ENCODE peak calls at places on chromosomes 4 and X, in four cellular contexts. H, L, G and U are unnamed samples.

GRCh38 chr4:152485726-152486276 is 50.1 kb downstream of the FBXW7 start:
- DNase-seq in L (no peak), G (no peak), H (peak), U (no peak)

GRCh38 chr4:177699365-177700213 is 257.4 kb upstream of the AGA start:
- DNase-seq in G (no peak), L (no peak), H (no peak), U (no peak)

GRCh38 chrX:15358533-15358932 is 23.2 kb upstream of the PIGA start:
- DNase-seq in L (no peak), G (no peak), H (no peak), U (no peak)

GRCh38 chr4:42750091-42750490 is 93.2 kb upstream of the ATP8A1 start:
- DNase-seq in G (no peak), H (peak), L (no peak), U (no peak)

GRCh38 chr4:3365871-3366842 is 73.3 kb downstream of the RGS12 start:
- DNase-seq in L (no peak), G (no peak), H (no peak), U (no peak)

GRCh38 chr4:15295421-15296162 is 132.2 kb upstream of the C1QTNF7 start:
- DNase-seq in H (no peak), G (no peak), L (no peak), U (no peak)

GRCh38 chr4:112075129-112075753 is 70.0 kb upstream of the FAM241A start:
- DNase-seq in G (peak), L (no peak), H (no peak), U (no peak)

GRCh38 chrX:145484740-145485139 is 237.4 kb downstream of the SPANXN1 start:
- DNase-seq in L (no peak), G (no peak), H (no peak), U (no peak)

GRCh38 chrX:110706446-110706845 is 89.2 kb downstream of the CHRDL1 start:
- DNase-seq in G (no peak), H (no peak), L (no peak), U (no peak)

GRCh38 chr4:15848191-15848842 is 70.2 kb downstream of the CD38 start:
- DNase-seq in L (no peak), G (no peak), H (no peak), U (no peak)

GRCh38 chr4:133483600-133484246 is 334.6 kb downstream of the PCDH10 start:
- DNase-seq in H (no peak), L (no peak), G (no peak), U (no peak)

GRCh38 chr4:2413821-2414610 is 4.4 kb downstream of the ZFYVE28 start:
- DNase-seq in G (peak), L (no peak), H (no peak), U (no peak)

GRCh38 chr4:176222149-176222548 is 26.8 kb upstream of the SPATA4 start:
- DNase-seq in L (no peak), H (no peak), G (no peak), U (no peak)

GRCh38 chr4:72295966-72296557 is 264.3 kb downstream of the NPFFR2 start:
- DNase-seq in G (peak), H (no peak), L (no peak), U (no peak)

GRCh38 chr4:176789955-176790354 is 2.8 kb downstream of the VEGFC start:
- DNase-seq in H (no peak), L (peak), G (peak), U (peak)

GRCh38 chr4:6322761-6323566 is 53.3 kb downstream of the WFS1 start:
- DNase-seq in H (peak), L (no peak), G (no peak), U (no peak)

GRCh38 chrX:108126661-108127060 is 35.1 kb downstream of the ATG4A start:
- DNase-seq in H (no peak), L (no peak), G (no peak), U (no peak)

GRCh38 chr4:63233679-63234078 is 1175.6 kb downstream of the TECRL start:
- DNase-seq in G (no peak), H (no peak), L (no peak), U (no peak)

GRCh38 chrX:142096263-142096662 is 108.8 kb downstream of the MAGEC2 start:
- DNase-seq in H (no peak), L (no peak), G (no peak), U (no peak)

GRCh38 chr4:124104101-124104500 is 608.4 kb downstream of the ANKRD50 start:
- DNase-seq in H (no peak), L (no peak), G (no peak), U (no peak)

GRCh38 chr4:81786063-81786763 is 314.5 kb upstream of the RASGEF1B start:
- DNase-seq in L (no peak), H (no peak), G (no peak), U (no peak)

GRCh38 chr4:177511611-177512010 is 69.4 kb upstream of the AGA start:
- DNase-seq in H (no peak), L (no peak), G (no peak), U (no peak)

GRCh38 chr4:152885185-152885584 is 50.9 kb upstream of the FHDC1 start:
- DNase-seq in L (no peak), H (no peak), G (no peak), U (no peak)

GRCh38 chr4:52244103-52244772 is 193.1 kb downstream of the SPATA18 start:
- DNase-seq in L (no peak), H (no peak), G (no peak), U (no peak)

GRCh38 chr4:186216465-186217024 is 10.8 kb upstream of the KLKB1 start:
- DNase-seq in G (no peak), L (no peak), H (no peak), U (no peak)

GRCh38 chrX:80486299-80486698 is 66.1 kb downstream of the TENT5D start:
- DNase-seq in H (no peak), G (no peak), L (no peak), U (no peak)

GRCh38 chrX:10175317-10175871 is 18.6 kb downstream of the CLCN4 start:
- DNase-seq in L (no peak), G (no peak), H (no peak), U (no peak)

GRCh38 chr4:168923526-168924194 is 86.4 kb downstream of the CBR4 start:
- DNase-seq in G (peak), L (no peak), H (peak), U (peak)

GRCh38 chrX:68659385-68659784 is 11.9 kb downstream of the STARD8 start:
- DNase-seq in L (no peak), H (no peak), G (no peak), U (no peak)

GRCh38 chr4:7364979-7365378 is 69.8 kb downstream of the PSAPL1 start:
- DNase-seq in L (no peak), H (no peak), G (no peak), U (no peak)

GRCh38 chrX:133726211-133726630 is 259.2 kb downstream of the GPC3 start:
- DNase-seq in G (no peak), H (no peak), L (no peak), U (no peak)

GRCh38 chr4:12211636-12212035 is 782.9 kb upstream of the HS3ST1 start:
- DNase-seq in G (no peak), H (no peak), L (no peak), U (no peak)

GRCh38 chr4:102815981-102816380 is 11.4 kb downstream of the UBE2D3 start:
- DNase-seq in H (no peak), G (no peak), L (no peak), U (no peak)

DNA sequence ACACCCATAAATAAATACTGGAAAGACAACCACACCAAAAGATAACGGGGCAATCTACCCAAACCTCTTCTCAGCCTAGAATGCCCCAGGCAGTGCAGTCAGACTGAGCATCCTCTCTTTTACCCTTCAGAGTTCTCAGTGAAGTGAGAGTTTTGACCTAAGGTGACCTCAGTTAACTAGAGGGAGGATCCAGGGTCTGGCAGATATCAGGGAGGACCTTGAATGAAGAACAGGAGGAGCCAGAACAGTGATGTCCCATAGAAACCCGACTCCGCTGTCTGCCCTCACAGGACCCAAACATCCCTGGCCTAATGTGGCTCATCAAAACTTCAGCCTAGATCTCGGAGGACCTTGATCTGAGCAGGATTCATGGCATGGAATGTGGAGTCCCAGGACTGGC is at the start of gene MAGEB3:
- DNase-seq in H (no peak), G (no peak), L (no peak), U (no peak)
- TF ChIP-seq SPI1 in H (no peak), G (no peak), L (no peak), U (no peak)

GRCh38 chrX:139508099-139508498 is 22.4 kb upstream of the F9 start:
- DNase-seq in H (no peak), G (no peak), L (no peak), U (no peak)

DNA sequence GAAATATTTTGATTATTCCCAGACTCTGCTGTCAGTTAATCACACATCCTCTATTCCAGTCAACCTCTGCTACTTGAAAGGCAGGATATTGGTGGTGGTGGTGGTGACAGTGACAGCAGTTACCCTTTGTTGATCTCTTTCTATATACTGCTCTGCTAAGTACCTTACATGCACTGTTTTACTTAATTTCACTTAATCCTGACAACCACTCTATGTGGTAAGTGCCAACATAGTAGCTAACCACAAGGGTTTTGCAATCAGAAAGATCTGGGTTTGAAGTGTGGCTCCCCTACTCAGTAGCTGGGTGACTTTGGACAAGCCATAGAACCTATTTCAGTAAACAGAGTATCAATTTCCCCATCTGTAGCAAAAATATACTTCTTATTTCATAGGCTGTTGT is 24.2 kb upstream of the F9 start:
- DNase-seq in G (no peak), L (no peak), H (no peak), U (no peak)
- TF ChIP-seq SPI1 in G (no peak), L (no peak), H (no peak), U (no peak)

GRCh38 chr4:27112587-27112986 is 251.9 kb downstream of the STIM2 start:
- DNase-seq in L (no peak), H (no peak), G (no peak), U (no peak)
- TF ChIP-seq SPI1 in L (no peak), H (no peak), G (no peak), U (no peak)

DNA sequence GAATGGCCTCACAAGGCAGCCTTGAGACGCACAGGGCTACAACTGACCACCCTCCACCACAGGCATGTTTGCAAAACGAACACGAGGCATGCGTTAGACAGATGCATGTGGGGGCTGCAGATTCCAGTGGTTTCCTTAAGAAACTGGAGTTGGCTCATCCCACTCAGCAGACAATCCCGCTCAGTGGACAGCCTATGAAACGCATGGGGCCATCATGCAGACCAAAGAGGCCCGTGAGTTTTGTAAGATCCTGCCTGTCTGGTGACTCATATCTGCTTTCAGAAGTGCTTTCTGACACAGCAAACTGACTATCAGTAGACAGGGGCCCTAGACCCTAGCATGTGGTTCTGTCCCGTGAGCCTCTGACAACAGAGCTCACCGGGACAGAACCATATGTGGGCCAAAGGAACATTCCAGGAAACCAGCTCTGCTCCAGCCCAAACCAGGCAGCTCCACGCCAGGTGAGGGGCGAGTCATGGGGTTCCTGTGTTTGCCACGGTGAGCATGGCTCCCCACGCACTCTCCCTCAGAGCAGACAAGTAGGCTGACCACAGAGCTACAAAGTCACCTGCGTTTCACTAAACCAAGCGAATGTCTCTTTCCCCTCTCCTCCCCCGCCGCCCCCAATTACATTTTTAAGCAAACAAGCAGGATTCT is 74.4 kb downstream of the MTMR1 start:
- DNase-seq in G (peak), L (peak), H (no peak), U (no peak)
- TF ChIP-seq SPI1 in G (no peak), L (no peak), H (no peak), U (no peak)

GRCh38 chr4:40183615-40184411 is 13.0 kb upstream of the RHOH start:
- DNase-seq in G (no peak), L (no peak), H (no peak), U (no peak)
- TF ChIP-seq SPI1 in G (no peak), L (no peak), H (peak), U (peak)

GRCh38 chr4:47746122-47746521 is 91.7 kb downstream of the CORIN start:
- DNase-seq in G (no peak), H (no peak), L (no peak), U (no peak)
- TF ChIP-seq SPI1 in G (no peak), H (no peak), L (no peak), U (no peak)

DNA sequence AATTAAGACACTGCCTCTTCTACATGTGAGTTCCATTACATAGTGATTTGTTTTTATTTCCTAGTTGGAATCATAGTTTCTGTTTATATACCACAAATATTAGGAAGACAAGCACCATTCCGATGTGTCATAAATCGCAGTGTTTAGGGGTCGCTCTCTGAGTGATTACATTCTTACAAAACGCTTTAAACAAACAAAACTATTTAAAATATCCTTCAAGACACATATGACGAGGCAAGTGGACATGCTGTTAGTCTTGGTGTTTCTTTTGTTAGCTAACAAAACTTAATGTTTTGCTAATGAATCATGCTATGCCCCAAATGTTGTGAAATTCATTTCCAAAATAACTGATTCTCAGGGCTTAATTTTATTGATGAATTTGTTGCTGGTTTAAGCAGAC is 1219.3 kb upstream of the PRKX start:
- DNase-seq in G (no peak), H (no peak), L (no peak), U (no peak)
- TF ChIP-seq SPI1 in G (no peak), H (no peak), L (no peak), U (no peak)

GRCh38 chr4:163392328-163392727 is 48.6 kb downstream of the NPY5R start:
- DNase-seq in H (no peak), L (no peak), G (no peak), U (no peak)

GRCh38 chr4:163398238-163398637 is 54.5 kb downstream of the NPY5R start:
- DNase-seq in H (no peak), G (no peak), L (no peak), U (no peak)

GRCh38 chr4:163395055-163395454 is 51.4 kb downstream of the NPY5R start:
- DNase-seq in L (no peak), G (no peak), H (no peak), U (no peak)

GRCh38 chr4:163393471-163393870 is 49.8 kb downstream of the NPY5R start:
- DNase-seq in H (no peak), G (no peak), L (no peak), U (no peak)

GRCh38 chr4:163395758-163396157 is 52.1 kb downstream of the NPY5R start:
- DNase-seq in G (no peak), H (no peak), L (no peak), U (no peak)
- TF ChIP-seq SPI1 in G (no peak), H (no peak), L (no peak), U (no peak)

DNA sequence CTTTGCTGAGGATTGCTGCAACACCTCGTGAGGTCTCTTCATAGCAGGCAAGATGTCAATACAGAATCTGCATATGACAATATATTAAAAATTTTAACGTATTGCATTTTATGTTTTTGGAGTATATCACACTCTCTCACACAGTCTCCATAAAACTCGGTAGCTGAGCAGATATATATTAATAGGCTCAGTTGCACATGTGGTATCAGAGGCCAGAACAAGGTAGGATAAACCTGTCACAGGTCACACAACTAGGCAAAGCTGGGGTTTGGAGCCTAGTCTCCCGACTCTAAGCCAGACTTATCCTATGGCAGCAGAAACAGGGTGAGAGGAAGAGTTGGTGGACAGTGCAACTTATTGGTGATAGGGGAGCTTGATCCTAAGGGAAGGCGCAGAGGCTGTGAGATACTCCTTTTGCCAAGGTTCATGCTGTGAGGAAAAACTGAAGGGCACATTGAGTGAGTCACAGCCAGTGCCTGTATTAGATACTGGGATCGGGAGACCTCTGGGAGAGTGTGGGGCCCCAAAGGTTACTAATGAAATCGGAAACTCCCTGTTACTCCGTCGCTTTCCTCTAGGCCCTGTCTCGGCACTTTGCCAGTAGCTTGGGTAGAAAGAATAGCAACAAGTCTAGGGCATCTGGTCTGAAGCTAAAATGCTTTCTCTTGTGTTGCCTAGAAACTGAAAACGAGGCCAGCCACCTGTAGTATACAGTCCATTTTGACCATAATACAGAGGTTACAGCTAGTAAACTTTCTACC is 195.7 kb downstream of the ARHGAP10 start:
- DNase-seq in G (no peak), L (no peak), H (no peak), U (no peak)
- TF ChIP-seq SPI1 in G (no peak), L (no peak), H (no peak), U (no peak)

GRCh38 chrX:74343327-74343969 is 39.5 kb downstream of the ZCCHC13 start:
- DNase-seq in H (no peak), G (no peak), L (peak), U (no peak)

GRCh38 chrX:74346124-74346523 is 42.1 kb downstream of the ZCCHC13 start:
- DNase-seq in G (no peak), L (no peak), H (no peak), U (no peak)

GRCh38 chrX:74349387-74349786 is 45.4 kb downstream of the ZCCHC13 start:
- DNase-seq in H (no peak), G (no peak), L (no peak), U (no peak)

GRCh38 chrX:74338852-74339251 is 34.9 kb downstream of the ZCCHC13 start:
- DNase-seq in L (no peak), H (no peak), G (no peak), U (no peak)

GRCh38 chrX:74343970-74344622 is 40.1 kb downstream of the ZCCHC13 start:
- DNase-seq in L (peak), G (peak), H (peak), U (peak)
- TF ChIP-seq SPI1 in L (peak), G (peak), H (peak), U (peak)